ENCODE peak calls at places on chromosomes 11 and 22, in six cellular contexts. One of them, this sample, is unnamed.

GRCh38 chr22:23984430-23984829 is 4.5 kb downstream of the GSTT2 start:
- DNase-seq in stimulated activated CD4-positive, alpha-beta T cell treated with anti-CD3 and anti-CD28 coated beads, Interleukin-2, amount 100 ng/mL, for 48 hours: peak; percentile 84
- DNase-seq in stimulated activated effector memory CD8-positive, alpha-beta T cell treated with anti-CD3 and anti-CD28 coated beads, Interleukin-12 subunit alpha, Interleukin-12 subunit beta, amount 100 ng/mL, for 72 hours: peak; percentile 73
- DNase-seq in epithelial cell of prostate: no peak
- DNase-seq in progenitor cell of endocrine pancreas: no peak
- DNase-seq in neural progenitor cell: no peak
- DNase-seq in this sample: no peak

GRCh38 chr11:68099474-68100405 is 21.4 kb downstream of the CHKA start:
- DNase-seq in stimulated activated CD4-positive, alpha-beta T cell treated with anti-CD3 and anti-CD28 coated beads, Interleukin-2, amount 100 ng/mL, for 48 hours: peak; percentile 7
- DNase-seq in stimulated activated effector memory CD8-positive, alpha-beta T cell treated with anti-CD3 and anti-CD28 coated beads, Interleukin-12 subunit alpha, Interleukin-12 subunit beta, amount 100 ng/mL, for 72 hours: no peak
- DNase-seq in epithelial cell of prostate: no peak
- DNase-seq in progenitor cell of endocrine pancreas: peak; percentile 20
- DNase-seq in neural progenitor cell: no peak
- DNase-seq in this sample: peak; percentile 48

GRCh38 chr11:80748207-80748606 is 1307.4 kb upstream of the TENM4 start:
- DNase-seq in stimulated activated CD4-positive, alpha-beta T cell treated with anti-CD3 and anti-CD28 coated beads, Interleukin-2, amount 100 ng/mL, for 48 hours: no peak
- DNase-seq in stimulated activated effector memory CD8-positive, alpha-beta T cell treated with anti-CD3 and anti-CD28 coated beads, Interleukin-12 subunit alpha, Interleukin-12 subunit beta, amount 100 ng/mL, for 72 hours: no peak
- DNase-seq in epithelial cell of prostate: peak; percentile 3
- DNase-seq in progenitor cell of endocrine pancreas: no peak
- DNase-seq in neural progenitor cell: no peak
- DNase-seq in this sample: no peak

GRCh38 chr22:46578824-46579561 is 41.2 kb upstream of the GRAMD4 start:
- DNase-seq in stimulated activated CD4-positive, alpha-beta T cell treated with anti-CD3 and anti-CD28 coated beads, Interleukin-2, amount 100 ng/mL, for 48 hours: no peak
- DNase-seq in stimulated activated effector memory CD8-positive, alpha-beta T cell treated with anti-CD3 and anti-CD28 coated beads, Interleukin-12 subunit alpha, Interleukin-12 subunit beta, amount 100 ng/mL, for 72 hours: no peak
- DNase-seq in epithelial cell of prostate: no peak
- DNase-seq in progenitor cell of endocrine pancreas: no peak
- DNase-seq in neural progenitor cell: peak; percentile 37
- DNase-seq in this sample: no peak

GRCh38 chr22:43543522-43544281 is 131.9 kb downstream of the MPPED1 start:
- DNase-seq in stimulated activated CD4-positive, alpha-beta T cell treated with anti-CD3 and anti-CD28 coated beads, Interleukin-2, amount 100 ng/mL, for 48 hours: no peak
- DNase-seq in stimulated activated effector memory CD8-positive, alpha-beta T cell treated with anti-CD3 and anti-CD28 coated beads, Interleukin-12 subunit alpha, Interleukin-12 subunit beta, amount 100 ng/mL, for 72 hours: no peak
- DNase-seq in epithelial cell of prostate: no peak
- DNase-seq in progenitor cell of endocrine pancreas: no peak
- DNase-seq in neural progenitor cell: no peak
- DNase-seq in this sample: no peak

GRCh38 chr11:66749091-66749490 is 20.1 kb upstream of the SPTBN2 start:
- DNase-seq in stimulated activated CD4-positive, alpha-beta T cell treated with anti-CD3 and anti-CD28 coated beads, Interleukin-2, amount 100 ng/mL, for 48 hours: no peak
- DNase-seq in stimulated activated effector memory CD8-positive, alpha-beta T cell treated with anti-CD3 and anti-CD28 coated beads, Interleukin-12 subunit alpha, Interleukin-12 subunit beta, amount 100 ng/mL, for 72 hours: no peak
- DNase-seq in epithelial cell of prostate: peak; percentile 40
- DNase-seq in progenitor cell of endocrine pancreas: no peak
- DNase-seq in neural progenitor cell: no peak
- DNase-seq in this sample: no peak

GRCh38 chr22:32354360-32355351 is 3.0 kb upstream of the RFPL3 start:
- DNase-seq in stimulated activated CD4-positive, alpha-beta T cell treated with anti-CD3 and anti-CD28 coated beads, Interleukin-2, amount 100 ng/mL, for 48 hours: no peak
- DNase-seq in stimulated activated effector memory CD8-positive, alpha-beta T cell treated with anti-CD3 and anti-CD28 coated beads, Interleukin-12 subunit alpha, Interleukin-12 subunit beta, amount 100 ng/mL, for 72 hours: no peak
- DNase-seq in epithelial cell of prostate: peak; percentile 14
- DNase-seq in progenitor cell of endocrine pancreas: no peak
- DNase-seq in neural progenitor cell: no peak
- DNase-seq in this sample: no peak

GRCh38 chr11:1771700-1772099 is 8.0 kb upstream of the CTSD start:
- DNase-seq in stimulated activated CD4-positive, alpha-beta T cell treated with anti-CD3 and anti-CD28 coated beads, Interleukin-2, amount 100 ng/mL, for 48 hours: no peak
- DNase-seq in stimulated activated effector memory CD8-positive, alpha-beta T cell treated with anti-CD3 and anti-CD28 coated beads, Interleukin-12 subunit alpha, Interleukin-12 subunit beta, amount 100 ng/mL, for 72 hours: no peak
- DNase-seq in epithelial cell of prostate: no peak
- DNase-seq in progenitor cell of endocrine pancreas: no peak
- DNase-seq in neural progenitor cell: no peak
- DNase-seq in this sample: no peak

GRCh38 chr11:67367014-67367835 is 6.2 kb downstream of the CLCF1 start:
- DNase-seq in stimulated activated CD4-positive, alpha-beta T cell treated with anti-CD3 and anti-CD28 coated beads, Interleukin-2, amount 100 ng/mL, for 48 hours: no peak
- DNase-seq in stimulated activated effector memory CD8-positive, alpha-beta T cell treated with anti-CD3 and anti-CD28 coated beads, Interleukin-12 subunit alpha, Interleukin-12 subunit beta, amount 100 ng/mL, for 72 hours: no peak
- DNase-seq in epithelial cell of prostate: no peak
- DNase-seq in progenitor cell of endocrine pancreas: no peak
- DNase-seq in neural progenitor cell: no peak
- DNase-seq in this sample: no peak

GRCh38 chr11:2257023-2257700 is 13.2 kb downstream of the ASCL2 start:
- DNase-seq in stimulated activated CD4-positive, alpha-beta T cell treated with anti-CD3 and anti-CD28 coated beads, Interleukin-2, amount 100 ng/mL, for 48 hours: no peak
- DNase-seq in stimulated activated effector memory CD8-positive, alpha-beta T cell treated with anti-CD3 and anti-CD28 coated beads, Interleukin-12 subunit alpha, Interleukin-12 subunit beta, amount 100 ng/mL, for 72 hours: no peak
- DNase-seq in epithelial cell of prostate: peak; percentile 36
- DNase-seq in progenitor cell of endocrine pancreas: no peak
- DNase-seq in neural progenitor cell: no peak
- DNase-seq in this sample: peak; percentile 31

GRCh38 chr11:15910761-15911160 is 445.6 kb downstream of the SOX6 start:
- DNase-seq in stimulated activated CD4-positive, alpha-beta T cell treated with anti-CD3 and anti-CD28 coated beads, Interleukin-2, amount 100 ng/mL, for 48 hours: no peak
- DNase-seq in stimulated activated effector memory CD8-positive, alpha-beta T cell treated with anti-CD3 and anti-CD28 coated beads, Interleukin-12 subunit alpha, Interleukin-12 subunit beta, amount 100 ng/mL, for 72 hours: no peak
- DNase-seq in epithelial cell of prostate: no peak
- DNase-seq in progenitor cell of endocrine pancreas: no peak
- DNase-seq in neural progenitor cell: no peak
- DNase-seq in this sample: no peak

GRCh38 chr11:27319065-27319464 is 44.0 kb downstream of the CCDC34 start:
- DNase-seq in stimulated activated CD4-positive, alpha-beta T cell treated with anti-CD3 and anti-CD28 coated beads, Interleukin-2, amount 100 ng/mL, for 48 hours: no peak
- DNase-seq in stimulated activated effector memory CD8-positive, alpha-beta T cell treated with anti-CD3 and anti-CD28 coated beads, Interleukin-12 subunit alpha, Interleukin-12 subunit beta, amount 100 ng/mL, for 72 hours: no peak
- DNase-seq in epithelial cell of prostate: peak; percentile 52
- DNase-seq in progenitor cell of endocrine pancreas: no peak
- DNase-seq in neural progenitor cell: no peak
- DNase-seq in this sample: peak; percentile 72

GRCh38 chr11:107472966-107473365 is 15.3 kb upstream of the CWF19L2 start:
- DNase-seq in stimulated activated CD4-positive, alpha-beta T cell treated with anti-CD3 and anti-CD28 coated beads, Interleukin-2, amount 100 ng/mL, for 48 hours: no peak
- DNase-seq in stimulated activated effector memory CD8-positive, alpha-beta T cell treated with anti-CD3 and anti-CD28 coated beads, Interleukin-12 subunit alpha, Interleukin-12 subunit beta, amount 100 ng/mL, for 72 hours: no peak
- DNase-seq in epithelial cell of prostate: no peak
- DNase-seq in progenitor cell of endocrine pancreas: no peak
- DNase-seq in neural progenitor cell: no peak
- DNase-seq in this sample: no peak

GRCh38 chr22:39259698-39260097 is 14.9 kb upstream of the PDGFB start:
- DNase-seq in stimulated activated CD4-positive, alpha-beta T cell treated with anti-CD3 and anti-CD28 coated beads, Interleukin-2, amount 100 ng/mL, for 48 hours: no peak
- DNase-seq in stimulated activated effector memory CD8-positive, alpha-beta T cell treated with anti-CD3 and anti-CD28 coated beads, Interleukin-12 subunit alpha, Interleukin-12 subunit beta, amount 100 ng/mL, for 72 hours: no peak
- DNase-seq in epithelial cell of prostate: no peak
- DNase-seq in progenitor cell of endocrine pancreas: no peak
- DNase-seq in neural progenitor cell: no peak
- DNase-seq in this sample: no peak

GRCh38 chr22:20319041-20319744 is 667 bp downstream of the DGCR6L start:
- DNase-seq in stimulated activated CD4-positive, alpha-beta T cell treated with anti-CD3 and anti-CD28 coated beads, Interleukin-2, amount 100 ng/mL, for 48 hours: no peak
- DNase-seq in stimulated activated effector memory CD8-positive, alpha-beta T cell treated with anti-CD3 and anti-CD28 coated beads, Interleukin-12 subunit alpha, Interleukin-12 subunit beta, amount 100 ng/mL, for 72 hours: no peak
- DNase-seq in epithelial cell of prostate: no peak
- DNase-seq in progenitor cell of endocrine pancreas: no peak
- DNase-seq in neural progenitor cell: peak; percentile 66
- DNase-seq in this sample: no peak

GRCh38 chr22:38745676-38746460 is 9.9 kb downstream of the SUN2 start:
- DNase-seq in stimulated activated CD4-positive, alpha-beta T cell treated with anti-CD3 and anti-CD28 coated beads, Interleukin-2, amount 100 ng/mL, for 48 hours: no peak
- DNase-seq in stimulated activated effector memory CD8-positive, alpha-beta T cell treated with anti-CD3 and anti-CD28 coated beads, Interleukin-12 subunit alpha, Interleukin-12 subunit beta, amount 100 ng/mL, for 72 hours: no peak
- DNase-seq in epithelial cell of prostate: no peak
- DNase-seq in progenitor cell of endocrine pancreas: no peak
- DNase-seq in neural progenitor cell: no peak
- DNase-seq in this sample: no peak

GRCh38 chr11:37916331-37916730 is 1318.3 kb upstream of the RAG2 start:
- DNase-seq in stimulated activated CD4-positive, alpha-beta T cell treated with anti-CD3 and anti-CD28 coated beads, Interleukin-2, amount 100 ng/mL, for 48 hours: no peak
- DNase-seq in stimulated activated effector memory CD8-positive, alpha-beta T cell treated with anti-CD3 and anti-CD28 coated beads, Interleukin-12 subunit alpha, Interleukin-12 subunit beta, amount 100 ng/mL, for 72 hours: no peak
- DNase-seq in epithelial cell of prostate: no peak
- DNase-seq in progenitor cell of endocrine pancreas: no peak
- DNase-seq in neural progenitor cell: no peak
- DNase-seq in this sample: no peak

GRCh38 chr11:86861810-86862209 is 61.5 kb downstream of the PRSS23 start:
- DNase-seq in stimulated activated CD4-positive, alpha-beta T cell treated with anti-CD3 and anti-CD28 coated beads, Interleukin-2, amount 100 ng/mL, for 48 hours: no peak
- DNase-seq in stimulated activated effector memory CD8-positive, alpha-beta T cell treated with anti-CD3 and anti-CD28 coated beads, Interleukin-12 subunit alpha, Interleukin-12 subunit beta, amount 100 ng/mL, for 72 hours: no peak
- DNase-seq in epithelial cell of prostate: no peak
- DNase-seq in progenitor cell of endocrine pancreas: no peak
- DNase-seq in neural progenitor cell: no peak
- DNase-seq in this sample: no peak

GRCh38 chr22:25067851-25068421 is 115.4 kb downstream of the KIAA1671 start:
- DNase-seq in stimulated activated CD4-positive, alpha-beta T cell treated with anti-CD3 and anti-CD28 coated beads, Interleukin-2, amount 100 ng/mL, for 48 hours: peak; percentile 48
- DNase-seq in stimulated activated effector memory CD8-positive, alpha-beta T cell treated with anti-CD3 and anti-CD28 coated beads, Interleukin-12 subunit alpha, Interleukin-12 subunit beta, amount 100 ng/mL, for 72 hours: peak; percentile 85
- DNase-seq in epithelial cell of prostate: no peak
- DNase-seq in progenitor cell of endocrine pancreas: no peak
- DNase-seq in neural progenitor cell: no peak
- DNase-seq in this sample: no peak

GRCh38 chr22:48753381-48753730 is 1074.3 kb downstream of the BRD1 start:
- DNase-seq in stimulated activated CD4-positive, alpha-beta T cell treated with anti-CD3 and anti-CD28 coated beads, Interleukin-2, amount 100 ng/mL, for 48 hours: no peak
- DNase-seq in stimulated activated effector memory CD8-positive, alpha-beta T cell treated with anti-CD3 and anti-CD28 coated beads, Interleukin-12 subunit alpha, Interleukin-12 subunit beta, amount 100 ng/mL, for 72 hours: peak; percentile 30
- DNase-seq in epithelial cell of prostate: no peak
- DNase-seq in progenitor cell of endocrine pancreas: no peak
- DNase-seq in neural progenitor cell: no peak
- DNase-seq in this sample: peak; percentile 24

GRCh38 chr11:41784513-41785335 is 325.3 kb upstream of the LRRC4C start:
- DNase-seq in stimulated activated CD4-positive, alpha-beta T cell treated with anti-CD3 and anti-CD28 coated beads, Interleukin-2, amount 100 ng/mL, for 48 hours: no peak
- DNase-seq in stimulated activated effector memory CD8-positive, alpha-beta T cell treated with anti-CD3 and anti-CD28 coated beads, Interleukin-12 subunit alpha, Interleukin-12 subunit beta, amount 100 ng/mL, for 72 hours: no peak
- DNase-seq in epithelial cell of prostate: peak; percentile 87
- DNase-seq in progenitor cell of endocrine pancreas: no peak
- DNase-seq in neural progenitor cell: no peak
- DNase-seq in this sample: no peak